ENCODE peak calls at places on chromosomes 3 and 15, in eight cellular contexts. J is heart left ventricle, T is upper lobe of right lung, Z is transverse colon, G is mammary epithelial cell, H is MM.1S, M is tibial artery, Y is lower lobe of right lung. C is an unnamed sample.

GRCh38 chr15:77578641-77579372 is 53.9 kb downstream of the LINGO1 start:
- DNase-seq in J (no peak), T (no peak), Z (no peak), G (no peak), H (peak), M (no peak), Y (no peak), C (no peak)

GRCh38 chr3:42868841-42869240 is 6.8 kb downstream of the CYP8B1 start:
- DNase-seq in J (no peak), T (no peak), Z (no peak), G (no peak), H (no peak), M (no peak), Y (no peak), C (no peak)

GRCh38 chr15:69011641-69012040 is 2.9 kb upstream of the NOX5 start:
- DNase-seq in J (no peak), T (no peak), Z (no peak), G (no peak), H (no peak), M (no peak), Y (no peak), C (no peak)

GRCh38 chr15:101489236-101489632 is 273 bp downstream of the PCSK6 start:
- DNase-seq in J (no peak), T (peak), Z (peak), G (no peak), H (no peak), M (no peak), Y (peak), C (peak)

GRCh38 chr3:8607285-8608040 is 37.1 kb downstream of the SSUH2 start:
- DNase-seq in J (peak), T (no peak), Z (no peak), G (peak), H (no peak), M (peak), Y (no peak), C (peak)

GRCh38 chr15:88389120-88389519 is 78.1 kb downstream of the MRPL46 start:
- DNase-seq in J (no peak), T (no peak), Z (no peak), G (no peak), H (no peak), M (no peak), Y (no peak), C (no peak)

GRCh38 chr3:26579126-26579525 is 43.4 kb upstream of the LRRC3B start:
- DNase-seq in J (no peak), T (no peak), Z (no peak), G (no peak), H (no peak), M (no peak), Y (no peak), C (no peak)

GRCh38 chr15:46304320-46304719 is 669.5 kb downstream of the SQOR start:
- DNase-seq in J (no peak), T (no peak), Z (no peak), G (no peak), H (no peak), M (no peak), Y (no peak), C (peak)

GRCh38 chr3:141485578-141486415 is 1.0 kb upstream of the RASA2 start:
- DNase-seq in J (no peak), T (no peak), Z (no peak), G (peak), H (no peak), M (no peak), Y (no peak), C (peak)

GRCh38 chr15:73838795-73839565 is 34.4 kb upstream of the TBC1D21 start:
- DNase-seq in J (peak), T (no peak), Z (no peak), G (no peak), H (no peak), M (peak), Y (no peak), C (peak)

GRCh38 chr3:123294296-123294938 is 92.7 kb downstream of the SEC22A start:
- DNase-seq in J (no peak), T (no peak), Z (no peak), G (no peak), H (no peak), M (peak), Y (no peak), C (no peak)

GRCh38 chr3:4778119-4778518 is 201.1 kb upstream of the BHLHE40 start:
- DNase-seq in J (no peak), T (no peak), Z (no peak), G (peak), H (no peak), M (no peak), Y (no peak), C (no peak)

GRCh38 chr15:32843211-32843907 is 125.6 kb downstream of the GREM1 start:
- DNase-seq in J (no peak), T (no peak), Z (no peak), G (no peak), H (no peak), M (no peak), Y (no peak), C (no peak)

GRCh38 chr15:30991301-30992072 is at the start of gene MTMR10:
- DNase-seq in J (peak), T (peak), Z (peak), G (peak), H (peak), M (peak), Y (peak), C (peak)

GRCh38 chr3:169264711-169265110 is 398.8 kb downstream of the MECOM start:
- DNase-seq in J (peak), T (no peak), Z (peak), G (peak), H (no peak), M (no peak), Y (no peak), C (peak)

GRCh38 chr15:44861439-44861910 is 95.0 kb upstream of the TERB2 start:
- DNase-seq in J (no peak), T (no peak), Z (no peak), G (no peak), H (no peak), M (no peak), Y (no peak), C (no peak)

GRCh38 chr15:56893349-56893678 is 25.1 kb upstream of the TCF12 start:
- DNase-seq in J (no peak), T (no peak), Z (no peak), G (no peak), H (no peak), M (no peak), Y (no peak), C (no peak)

GRCh38 chr15:59516655-59517461 is 78.9 kb downstream of the FAM81A start:
- DNase-seq in J (no peak), T (no peak), Z (no peak), G (no peak), H (peak), M (no peak), Y (no peak), C (no peak)

GRCh38 chr3:196662033-196662432 is 22.5 kb downstream of the NRROS start:
- DNase-seq in J (no peak), T (no peak), Z (no peak), G (no peak), H (no peak), M (no peak), Y (no peak), C (no peak)

GRCh38 chr15:76161153-76162049 is 101.6 kb downstream of the TMEM266 start:
- DNase-seq in J (no peak), T (no peak), Z (no peak), G (no peak), H (no peak), M (no peak), Y (no peak), C (no peak)

GRCh38 chr3:10672422-10672821 is 143.6 kb upstream of the SLC6A11 start:
- DNase-seq in J (no peak), T (no peak), Z (no peak), G (no peak), H (no peak), M (no peak), Y (no peak), C (no peak)

GRCh38 chr3:77320514-77320913 is 280.6 kb downstream of the ROBO2 start:
- DNase-seq in J (no peak), T (no peak), Z (no peak), G (no peak), H (peak), M (no peak), Y (no peak), C (peak)

GRCh38 chr15:29037997-29038700 is 152.4 kb downstream of the APBA2 start:
- DNase-seq in J (no peak), T (no peak), Z (no peak), G (no peak), H (no peak), M (no peak), Y (no peak), C (no peak)

GRCh38 chr3:46811615-46812236 is 51.5 kb downstream of the MYL3 start:
- DNase-seq in J (no peak), T (peak), Z (no peak), G (no peak), H (no peak), M (no peak), Y (peak), C (no peak)

GRCh38 chr3:60399295-60399694 is 852.0 kb downstream of the FHIT start:
- DNase-seq in J (no peak), T (no peak), Z (no peak), G (no peak), H (no peak), M (no peak), Y (no peak), C (no peak)

GRCh38 chr3:111690242-111690641 is 95.1 kb upstream of the ZBED2 start:
- DNase-seq in J (no peak), T (no peak), Z (no peak), G (peak), H (no peak), M (no peak), Y (no peak), C (no peak)

GRCh38 chr3:93969443-93969842 is 4.3 kb downstream of the PROS1 start:
- DNase-seq in J (no peak), T (no peak), Z (no peak), G (peak), H (no peak), M (no peak), Y (no peak), C (peak)

GRCh38 chr15:74399511-74400312 is 32.3 kb upstream of the CYP11A1 start:
- DNase-seq in J (no peak), T (no peak), Z (peak), G (peak), H (no peak), M (no peak), Y (no peak), C (peak)

GRCh38 chr15:85002517-85002916 is 20.9 kb downstream of the PDE8A start:
- DNase-seq in J (no peak), T (no peak), Z (no peak), G (no peak), H (peak), M (no peak), Y (no peak), C (no peak)

GRCh38 chr15:68464451-68465090 is 32.6 kb upstream of the ITGA11 start:
- DNase-seq in J (no peak), T (no peak), Z (no peak), G (no peak), H (no peak), M (no peak), Y (no peak), C (peak)

GRCh38 chr15:88664151-88664778 is 25.4 kb downstream of the ISG20 start:
- DNase-seq in J (no peak), T (no peak), Z (no peak), G (no peak), H (peak), M (no peak), Y (no peak), C (peak)

GRCh38 chr3:145183261-145183660 is 977.7 kb downstream of the PLOD2 start:
- DNase-seq in J (no peak), T (no peak), Z (no peak), G (no peak), H (no peak), M (no peak), Y (no peak), C (peak)

GRCh38 chr3:16883726-16884083 is 1.1 kb upstream of the PLCL2 start:
- DNase-seq in J (no peak), T (no peak), Z (no peak), G (no peak), H (no peak), M (no peak), Y (no peak), C (no peak)

GRCh38 chr15:27853624-27854455 is 245.3 kb downstream of the OCA2 start:
- DNase-seq in J (no peak), T (no peak), Z (no peak), G (no peak), H (no peak), M (no peak), Y (no peak), C (no peak)

GRCh38 chr15:84880007-84880406 is 4.5 kb upstream of the SLC28A1 start:
- DNase-seq in J (no peak), T (no peak), Z (no peak), G (no peak), H (no peak), M (no peak), Y (no peak), C (no peak)

GRCh38 chr3:28576590-28577220 is 228.1 kb upstream of the AZI2 start:
- DNase-seq in J (no peak), T (no peak), Z (no peak), G (no peak), H (no peak), M (no peak), Y (no peak), C (no peak)

GRCh38 chr15:77541421-77542181 is 91.1 kb downstream of the LINGO1 start:
- DNase-seq in J (peak), T (no peak), Z (no peak), G (no peak), H (no peak), M (peak), Y (peak), C (peak)

GRCh38 chr3:56467108-56467507 is 1.2 kb downstream of the ERC2 start:
- DNase-seq in J (peak), T (peak), Z (peak), G (peak), H (no peak), M (no peak), Y (peak), C (peak)

DNA sequence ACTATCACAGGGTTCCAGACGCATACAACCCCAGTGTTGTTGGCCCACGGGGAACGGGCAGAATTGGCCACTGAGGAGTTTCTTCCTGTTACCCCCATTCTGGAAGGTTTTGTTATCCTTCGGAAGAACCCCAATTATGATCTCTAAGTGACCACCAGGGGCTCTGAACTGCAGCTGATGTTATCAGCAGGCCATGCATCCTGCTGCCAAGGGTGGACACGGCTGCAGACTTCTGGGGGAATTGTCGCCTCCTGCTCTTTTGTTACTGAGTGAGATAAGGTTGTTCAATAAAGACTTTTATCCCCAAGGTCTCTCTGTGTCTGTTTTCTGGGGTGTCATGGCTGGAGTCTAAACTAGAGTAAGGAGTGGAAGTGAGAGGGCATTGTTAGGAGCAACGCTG is 5.7 kb upstream of the EIF4G1 start:
- DNase-seq in J (no peak), T (no peak), Z (no peak), G (no peak), H (no peak), M (no peak), Y (no peak), C (no peak)
- TF ChIP-seq CTCF in J (no peak), T (no peak), Z (no peak), G (no peak), H (no peak), M (no peak), Y (no peak), C (no peak)

DNA sequence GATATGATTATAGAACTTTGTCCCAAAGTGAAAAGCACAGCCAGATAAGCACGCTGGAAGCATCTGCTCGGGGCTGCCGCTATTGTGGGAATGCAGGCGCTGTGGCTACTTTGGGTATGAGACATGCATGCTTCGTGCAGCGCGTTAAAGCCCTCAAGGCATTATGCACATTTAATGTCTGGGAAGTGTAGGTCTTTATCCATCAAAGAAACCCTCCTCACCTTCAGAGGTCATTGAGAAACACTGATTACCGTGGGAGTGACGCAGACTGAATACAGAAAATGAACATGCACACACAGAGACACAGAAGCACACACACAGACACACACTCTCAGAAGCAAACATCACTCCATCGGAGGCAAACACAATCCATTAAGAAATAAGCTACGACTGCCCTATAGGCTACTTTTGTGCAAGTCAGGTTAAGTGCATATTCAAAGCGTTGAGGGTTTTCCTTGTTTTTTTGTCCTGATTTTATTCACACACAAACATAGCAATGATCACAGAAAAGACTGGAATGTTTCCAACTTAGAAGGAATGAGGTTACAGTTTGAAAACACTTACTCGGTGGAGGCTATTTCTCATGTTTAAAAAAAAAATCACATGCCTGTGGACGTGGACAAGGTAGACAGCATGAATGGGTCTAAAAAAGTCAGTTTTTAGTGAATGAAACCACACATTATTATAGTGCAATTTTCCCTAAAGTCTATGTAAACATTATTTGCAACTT is 68.5 kb downstream of the PLCH1 start:
- DNase-seq in J (no peak), T (no peak), Z (peak), G (peak), H (no peak), M (no peak), Y (no peak), C (peak)
- H3K4me3 ChIP-seq in J (peak), T (peak), Z (no peak), G (peak), H (no peak), M (peak), Y (peak), C (no peak)

GRCh38 chr15:63600646-63601025 is 3.4 kb downstream of the FBXL22 start:
- DNase-seq in J (peak), T (peak), Z (peak), G (peak), H (peak), M (peak), Y (peak), C (peak)
- TF ChIP-seq CTCF in J (no peak), T (no peak), Z (no peak), G (no peak), H (no peak), M (no peak), Y (no peak), C (no peak)

DNA sequence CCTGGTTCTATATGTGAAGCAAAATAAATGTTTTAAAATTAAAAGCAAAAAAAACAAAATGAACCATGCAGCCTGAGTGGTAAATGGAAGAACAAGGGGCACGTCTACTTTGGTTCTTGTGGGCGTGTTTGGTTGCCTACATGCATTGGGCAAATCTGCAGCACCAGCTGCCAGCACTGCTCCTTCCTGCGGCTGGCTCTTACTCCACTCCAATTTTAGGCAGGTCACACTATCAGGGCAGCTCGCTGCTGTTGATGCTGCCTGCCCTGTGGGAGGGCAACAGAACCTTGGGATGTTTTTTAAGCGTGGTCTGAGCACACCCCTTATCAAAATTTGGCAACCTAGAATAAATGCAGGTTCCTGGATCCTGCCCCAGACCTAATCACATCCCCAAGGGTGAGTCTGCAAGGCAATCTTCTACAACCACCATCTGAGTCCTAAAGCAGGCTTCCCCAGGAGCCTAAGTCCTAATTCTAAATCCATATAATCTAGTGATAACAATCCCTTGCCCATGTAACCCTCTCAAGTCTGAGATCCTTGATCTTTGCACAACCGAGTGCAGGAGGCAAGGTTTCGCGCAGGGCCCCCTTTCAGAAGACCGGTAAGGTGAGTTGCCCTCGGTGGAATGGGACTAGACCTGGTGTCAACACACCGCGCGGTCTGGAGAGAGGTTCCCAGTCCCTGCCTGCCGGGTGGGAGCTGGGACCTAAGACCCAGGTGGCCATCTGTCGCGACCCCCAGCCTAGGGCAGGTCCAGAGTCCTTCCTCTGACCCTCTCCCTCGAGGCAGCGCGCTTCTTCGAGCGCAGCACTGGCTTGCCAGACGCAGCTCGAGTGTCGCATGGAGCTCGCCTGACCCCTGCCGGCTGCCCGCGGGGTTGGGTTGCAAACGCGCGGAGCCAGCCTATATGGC is 15.9 kb downstream of the IVD start:
- DNase-seq in J (peak), T (peak), Z (peak), G (peak), H (peak), M (peak), Y (peak), C (peak)
- H3K4me3 ChIP-seq in J (no peak), T (no peak), Z (no peak), G (peak), H (no peak), M (peak), Y (no peak), C (no peak)

GRCh38 chr3:25468866-25469319 is 40.8 kb downstream of the RARB start:
- DNase-seq in J (peak), T (no peak), Z (peak), G (no peak), H (no peak), M (peak), Y (no peak), C (peak)
- TF ChIP-seq CTCF in J (peak), T (peak), Z (no peak), G (peak), H (no peak), M (peak), Y (peak), C (peak)

GRCh38 chr3:171121801-171122200 is 95.3 kb upstream of the SLC2A2 start:
- DNase-seq in J (no peak), T (no peak), Z (no peak), G (no peak), H (no peak), M (no peak), Y (no peak), C (no peak)

GRCh38 chr3:171125010-171125409 is 98.5 kb upstream of the SLC2A2 start:
- DNase-seq in J (no peak), T (no peak), Z (no peak), G (no peak), H (no peak), M (no peak), Y (no peak), C (peak)

GRCh38 chr3:171126478-171127214 is 100.1 kb upstream of the SLC2A2 start:
- DNase-seq in J (no peak), T (no peak), Z (no peak), G (no peak), H (no peak), M (no peak), Y (no peak), C (no peak)

GRCh38 chr3:171123913-171124312 is 97.4 kb upstream of the SLC2A2 start:
- DNase-seq in J (no peak), T (no peak), Z (no peak), G (no peak), H (no peak), M (no peak), Y (no peak), C (peak)

DNA sequence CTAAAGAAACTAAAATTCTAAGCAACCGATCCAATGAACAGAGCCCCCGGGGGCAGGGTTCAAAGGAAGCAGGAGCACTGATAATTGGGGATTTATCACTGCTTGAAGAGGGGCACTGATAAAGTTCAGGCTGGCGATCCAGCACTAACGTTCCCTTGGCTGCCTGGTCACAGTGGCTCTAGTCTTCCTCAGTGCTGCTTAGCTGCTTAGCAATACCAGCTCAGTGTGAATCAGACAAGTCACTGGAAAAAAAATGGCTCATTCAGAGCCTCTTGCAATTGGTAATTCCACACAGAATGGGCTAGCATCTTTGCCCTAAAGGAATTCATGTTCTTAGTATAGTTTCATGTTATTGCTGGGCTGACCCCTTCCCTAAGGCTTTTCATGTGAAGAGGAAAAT is 95.7 kb upstream of the SLC2A2 start:
- DNase-seq in J (no peak), T (no peak), Z (no peak), G (no peak), H (no peak), M (no peak), Y (no peak), C (peak)
- H3K4me3 ChIP-seq in J (no peak), T (no peak), Z (no peak), G (no peak), H (no peak), M (no peak), Y (no peak), C (no peak)

GRCh38 chr15:51801391-51801835 is 28.0 kb upstream of the TMOD3 start:
- DNase-seq in J (peak), T (no peak), Z (no peak), G (no peak), H (no peak), M (no peak), Y (no peak), C (peak)
- TF ChIP-seq CTCF in J (peak), T (peak), Z (peak), G (peak), H (peak), M (peak), Y (peak), C (peak)